ENCODE peak calls at places on chromosomes 7 and 10, in eight cellular contexts. One of them, this sample, is unnamed.

GRCh38 chr10:108911814-108912541 is 1011.3 kb downstream of the XPNPEP1 start:
- DNase-seq in neural crest cell: peak
- DNase-seq in fibroblast of pulmonary artery: peak
- DNase-seq in epithelial cell of esophagus: peak
- DNase-seq in lower leg skin: peak
- DNase-seq in ovary: peak
- DNase-seq in GM12878: no peak
- DNase-seq in fibroblast of mammary gland: peak
- DNase-seq in this sample: peak

GRCh38 chr7:29204491-29205281 is 10.1 kb downstream of the CHN2 start:
- DNase-seq in ovary: no peak
- DNase-seq in neural crest cell: no peak
- DNase-seq in fibroblast of pulmonary artery: no peak
- DNase-seq in lower leg skin: no peak
- DNase-seq in GM12878: no peak
- DNase-seq in fibroblast of mammary gland: no peak
- DNase-seq in epithelial cell of esophagus: no peak
- DNase-seq in this sample: no peak

GRCh38 chr10:30437039-30437781 is 3.2 kb downstream of the MAP3K8 start:
- DNase-seq in ovary: no peak
- DNase-seq in fibroblast of mammary gland: peak
- DNase-seq in lower leg skin: no peak
- DNase-seq in neural crest cell: no peak
- DNase-seq in fibroblast of pulmonary artery: peak
- DNase-seq in GM12878: no peak
- DNase-seq in epithelial cell of esophagus: peak
- DNase-seq in this sample: no peak

GRCh38 chr10:78634835-78635234 is 433.9 kb upstream of the ZMIZ1 start:
- DNase-seq in neural crest cell: no peak
- DNase-seq in GM12878: no peak
- DNase-seq in epithelial cell of esophagus: no peak
- DNase-seq in fibroblast of mammary gland: no peak
- DNase-seq in ovary: no peak
- DNase-seq in lower leg skin: no peak
- DNase-seq in fibroblast of pulmonary artery: peak
- DNase-seq in this sample: no peak

GRCh38 chr10:50988792-50989191 is 85.5 kb upstream of the PRKG1 start:
- DNase-seq in neural crest cell: no peak
- DNase-seq in fibroblast of mammary gland: peak
- DNase-seq in GM12878: no peak
- DNase-seq in lower leg skin: no peak
- DNase-seq in fibroblast of pulmonary artery: peak
- DNase-seq in epithelial cell of esophagus: no peak
- DNase-seq in ovary: no peak
- DNase-seq in this sample: peak

GRCh38 chr10:132270256-132270655 is 37.5 kb downstream of the STK32C start:
- DNase-seq in fibroblast of mammary gland: no peak
- DNase-seq in fibroblast of pulmonary artery: no peak
- DNase-seq in epithelial cell of esophagus: no peak
- DNase-seq in ovary: peak
- DNase-seq in lower leg skin: no peak
- DNase-seq in GM12878: no peak
- DNase-seq in neural crest cell: no peak
- DNase-seq in this sample: no peak

GRCh38 chr10:17220652-17221100 is 7.4 kb upstream of the VIM start:
- DNase-seq in lower leg skin: no peak
- DNase-seq in epithelial cell of esophagus: no peak
- DNase-seq in GM12878: no peak
- DNase-seq in fibroblast of mammary gland: peak
- DNase-seq in ovary: no peak
- DNase-seq in neural crest cell: no peak
- DNase-seq in fibroblast of pulmonary artery: no peak
- DNase-seq in this sample: no peak

GRCh38 chr7:6367701-6368211 is 80.0 kb downstream of the DAGLB start:
- DNase-seq in fibroblast of pulmonary artery: peak
- DNase-seq in GM12878: no peak
- DNase-seq in fibroblast of mammary gland: peak
- DNase-seq in ovary: no peak
- DNase-seq in neural crest cell: no peak
- DNase-seq in epithelial cell of esophagus: peak
- DNase-seq in lower leg skin: no peak
- DNase-seq in this sample: peak

GRCh38 chr7:146084086-146084485 is 32.5 kb upstream of the CNTNAP2 start:
- DNase-seq in neural crest cell: no peak
- DNase-seq in GM12878: no peak
- DNase-seq in epithelial cell of esophagus: no peak
- DNase-seq in fibroblast of pulmonary artery: no peak
- DNase-seq in lower leg skin: no peak
- DNase-seq in fibroblast of mammary gland: no peak
- DNase-seq in ovary: no peak
- DNase-seq in this sample: no peak

GRCh38 chr7:142542938-142543337 is 206.3 kb upstream of the PRSS1 start:
- DNase-seq in epithelial cell of esophagus: no peak
- DNase-seq in lower leg skin: no peak
- DNase-seq in neural crest cell: no peak
- DNase-seq in fibroblast of pulmonary artery: peak
- DNase-seq in ovary: no peak
- DNase-seq in GM12878: no peak
- DNase-seq in fibroblast of mammary gland: peak
- DNase-seq in this sample: peak

GRCh38 chr7:158356454-158356853 is 231.2 kb downstream of the PTPRN2 start:
- DNase-seq in ovary: no peak
- DNase-seq in fibroblast of pulmonary artery: no peak
- DNase-seq in fibroblast of mammary gland: no peak
- DNase-seq in GM12878: no peak
- DNase-seq in neural crest cell: no peak
- DNase-seq in lower leg skin: peak
- DNase-seq in epithelial cell of esophagus: no peak
- DNase-seq in this sample: no peak

GRCh38 chr7:158354861-158355260 is 232.8 kb downstream of the PTPRN2 start:
- DNase-seq in ovary: no peak
- DNase-seq in fibroblast of pulmonary artery: no peak
- DNase-seq in GM12878: no peak
- DNase-seq in neural crest cell: no peak
- DNase-seq in fibroblast of mammary gland: no peak
- DNase-seq in lower leg skin: no peak
- DNase-seq in epithelial cell of esophagus: no peak
- DNase-seq in this sample: no peak

GRCh38 chr7:158355456-158356065 is 232.1 kb downstream of the PTPRN2 start:
- DNase-seq in ovary: no peak
- DNase-seq in fibroblast of pulmonary artery: no peak
- DNase-seq in neural crest cell: peak
- DNase-seq in fibroblast of mammary gland: no peak
- DNase-seq in epithelial cell of esophagus: peak
- DNase-seq in lower leg skin: peak
- DNase-seq in GM12878: no peak
- DNase-seq in this sample: peak

GRCh38 chr7:158351481-158351880 is 236.1 kb downstream of the PTPRN2 start:
- DNase-seq in fibroblast of pulmonary artery: no peak
- DNase-seq in neural crest cell: no peak
- DNase-seq in ovary: peak
- DNase-seq in fibroblast of mammary gland: no peak
- DNase-seq in epithelial cell of esophagus: no peak
- DNase-seq in lower leg skin: peak
- DNase-seq in GM12878: no peak
- DNase-seq in this sample: no peak

DNA sequence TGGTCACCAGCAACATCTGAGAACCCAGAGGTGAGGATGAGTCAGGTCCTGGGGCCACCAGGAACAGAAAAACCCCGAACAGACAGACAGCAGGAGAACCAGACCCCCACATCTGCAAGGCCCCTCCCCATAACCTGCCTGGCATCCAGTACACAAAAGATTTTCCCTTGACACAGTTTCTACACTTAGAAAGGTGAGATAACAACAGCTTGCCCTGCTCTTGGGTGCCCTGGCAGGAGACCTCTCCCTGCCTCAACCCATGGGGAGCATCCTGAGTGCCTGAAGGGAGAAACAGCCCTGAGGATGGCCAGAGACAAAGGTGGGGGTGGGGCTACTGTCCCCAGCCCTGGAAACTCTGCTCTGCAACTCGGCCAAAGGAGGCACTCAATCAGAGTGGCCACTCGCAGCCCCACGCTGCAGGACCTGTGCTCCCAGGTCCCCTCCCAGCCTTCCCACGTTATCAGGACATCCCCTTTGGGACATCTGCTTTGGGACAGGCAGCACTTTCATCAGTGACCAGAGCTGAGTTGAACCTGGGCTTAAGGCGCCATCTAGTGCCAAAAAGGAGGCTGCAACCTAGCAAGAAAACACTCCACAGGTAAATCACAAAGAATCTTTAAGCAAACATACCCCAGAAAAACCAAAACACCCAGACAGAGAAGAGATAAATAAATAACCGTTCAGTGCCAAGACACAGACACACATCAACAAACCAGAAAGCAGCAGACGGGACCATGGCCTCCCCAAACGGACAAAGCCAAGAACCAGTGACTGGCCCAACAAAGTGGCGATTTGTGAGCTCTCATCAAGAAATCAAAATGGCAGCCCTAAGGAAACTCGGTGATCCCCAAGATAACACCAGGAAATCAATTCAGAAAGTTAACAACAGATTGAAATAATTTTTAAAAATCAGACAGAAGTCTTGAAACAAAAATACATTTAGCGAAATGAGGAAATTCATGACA is 233.7 kb downstream of the PTPRN2 start:
- DNase-seq in ovary: no peak
- DNase-seq in fibroblast of pulmonary artery: peak
- DNase-seq in lower leg skin: peak
- DNase-seq in fibroblast of mammary gland: peak
- DNase-seq in epithelial cell of esophagus: peak
- DNase-seq in GM12878: no peak
- DNase-seq in neural crest cell: peak
- DNase-seq in this sample: peak
- TF ChIP-seq CTCF in ovary: no peak
- TF ChIP-seq CTCF in fibroblast of pulmonary artery: peak
- TF ChIP-seq CTCF in lower leg skin: no peak
- TF ChIP-seq CTCF in fibroblast of mammary gland: peak
- TF ChIP-seq CTCF in epithelial cell of esophagus: peak
- TF ChIP-seq CTCF in GM12878: peak
- TF ChIP-seq CTCF in neural crest cell: peak
- TF ChIP-seq CTCF in this sample: peak

GRCh38 chr10:18599392-18599791 is 52.0 kb downstream of the NSUN6 start:
- DNase-seq in GM12878: no peak
- DNase-seq in fibroblast of mammary gland: no peak
- DNase-seq in neural crest cell: no peak
- DNase-seq in epithelial cell of esophagus: no peak
- DNase-seq in lower leg skin: no peak
- DNase-seq in fibroblast of pulmonary artery: no peak
- DNase-seq in ovary: no peak
- DNase-seq in this sample: no peak

GRCh38 chr10:18594574-18595156 is 56.7 kb downstream of the NSUN6 start:
- DNase-seq in fibroblast of mammary gland: peak
- DNase-seq in fibroblast of pulmonary artery: no peak
- DNase-seq in lower leg skin: no peak
- DNase-seq in GM12878: no peak
- DNase-seq in neural crest cell: no peak
- DNase-seq in epithelial cell of esophagus: peak
- DNase-seq in ovary: no peak
- DNase-seq in this sample: peak
- TF ChIP-seq CTCF in fibroblast of mammary gland: peak
- TF ChIP-seq CTCF in fibroblast of pulmonary artery: peak
- TF ChIP-seq CTCF in lower leg skin: no peak
- TF ChIP-seq CTCF in GM12878: peak
- TF ChIP-seq CTCF in neural crest cell: peak
- TF ChIP-seq CTCF in epithelial cell of esophagus: peak
- TF ChIP-seq CTCF in ovary: no peak
- TF ChIP-seq CTCF in this sample: no peak

DNA sequence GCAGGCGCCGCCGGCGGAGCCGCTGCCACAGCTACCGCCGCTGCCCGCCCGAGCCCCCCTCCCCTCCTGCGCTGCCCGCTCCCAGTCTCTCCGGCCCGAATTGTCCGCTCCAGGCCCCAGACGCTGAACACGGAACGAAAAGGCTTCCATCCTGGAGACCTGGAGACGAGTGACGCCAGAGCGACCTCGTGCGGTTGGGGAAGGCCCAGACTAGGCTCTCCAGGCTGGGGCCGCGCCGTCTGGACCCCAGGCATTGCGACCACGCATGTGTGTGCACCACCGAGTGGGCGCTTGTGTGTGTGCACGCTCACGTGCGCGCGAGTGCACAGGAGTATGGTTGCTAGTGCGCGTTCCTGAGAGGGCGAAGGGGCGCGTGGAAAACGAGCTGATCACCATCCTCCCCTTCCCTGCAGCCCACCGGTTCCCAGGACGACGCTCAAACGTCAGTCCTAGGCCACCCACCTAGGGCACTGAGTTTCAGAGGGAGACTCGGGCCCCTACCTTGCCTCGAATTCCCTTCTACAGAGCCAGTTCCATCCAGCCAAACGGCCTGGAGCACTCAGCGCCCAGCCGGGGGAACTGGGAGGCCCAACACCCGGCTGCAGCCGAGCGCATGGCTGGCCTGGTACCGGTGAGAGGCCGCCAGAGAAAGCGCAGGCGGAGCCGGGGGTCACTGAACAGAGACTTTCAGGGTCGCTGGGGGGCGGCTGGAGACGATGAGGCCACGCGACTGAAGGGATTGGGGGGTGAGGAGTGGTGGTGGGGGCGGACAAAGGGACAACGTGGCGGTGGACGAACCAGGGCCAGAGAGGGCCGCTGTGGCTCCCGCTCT is 11.6 kb downstream of the LBX1 start:
- DNase-seq in neural crest cell: peak
- DNase-seq in epithelial cell of esophagus: peak
- DNase-seq in fibroblast of pulmonary artery: peak
- DNase-seq in GM12878: no peak
- DNase-seq in fibroblast of mammary gland: peak
- DNase-seq in ovary: no peak
- DNase-seq in lower leg skin: no peak
- DNase-seq in this sample: no peak
- TF ChIP-seq CTCF in neural crest cell: peak
- TF ChIP-seq CTCF in epithelial cell of esophagus: peak
- TF ChIP-seq CTCF in fibroblast of pulmonary artery: peak
- TF ChIP-seq CTCF in GM12878: no peak
- TF ChIP-seq CTCF in fibroblast of mammary gland: no peak
- TF ChIP-seq CTCF in ovary: no peak
- TF ChIP-seq CTCF in lower leg skin: no peak
- TF ChIP-seq CTCF in this sample: no peak

GRCh38 chr10:14328881-14329280 is 1.8 kb downstream of the FRMD4A start:
- DNase-seq in GM12878: no peak
- DNase-seq in lower leg skin: no peak
- DNase-seq in ovary: no peak
- DNase-seq in epithelial cell of esophagus: no peak
- DNase-seq in fibroblast of mammary gland: no peak
- DNase-seq in neural crest cell: no peak
- DNase-seq in fibroblast of pulmonary artery: no peak
- DNase-seq in this sample: no peak

GRCh38 chr10:14326581-14326980 is 4.1 kb downstream of the FRMD4A start:
- DNase-seq in neural crest cell: no peak
- DNase-seq in ovary: no peak
- DNase-seq in fibroblast of mammary gland: no peak
- DNase-seq in GM12878: no peak
- DNase-seq in lower leg skin: no peak
- DNase-seq in epithelial cell of esophagus: no peak
- DNase-seq in fibroblast of pulmonary artery: no peak
- DNase-seq in this sample: no peak

GRCh38 chr10:14327535-14327934 is 3.2 kb downstream of the FRMD4A start:
- DNase-seq in GM12878: no peak
- DNase-seq in neural crest cell: no peak
- DNase-seq in ovary: no peak
- DNase-seq in fibroblast of mammary gland: no peak
- DNase-seq in fibroblast of pulmonary artery: no peak
- DNase-seq in lower leg skin: no peak
- DNase-seq in epithelial cell of esophagus: no peak
- DNase-seq in this sample: no peak

GRCh38 chr10:14322531-14322930 is 8.2 kb downstream of the FRMD4A start:
- DNase-seq in lower leg skin: no peak
- DNase-seq in fibroblast of mammary gland: no peak
- DNase-seq in neural crest cell: no peak
- DNase-seq in GM12878: no peak
- DNase-seq in ovary: no peak
- DNase-seq in epithelial cell of esophagus: no peak
- DNase-seq in fibroblast of pulmonary artery: no peak
- DNase-seq in this sample: no peak

GRCh38 chr10:14325325-14325955 is 5.3 kb downstream of the FRMD4A start:
- DNase-seq in fibroblast of pulmonary artery: peak
- DNase-seq in lower leg skin: no peak
- DNase-seq in ovary: peak
- DNase-seq in neural crest cell: peak
- DNase-seq in fibroblast of mammary gland: peak
- DNase-seq in epithelial cell of esophagus: peak
- DNase-seq in GM12878: no peak
- DNase-seq in this sample: peak
- TF ChIP-seq CTCF in fibroblast of pulmonary artery: peak
- TF ChIP-seq CTCF in lower leg skin: no peak
- TF ChIP-seq CTCF in ovary: no peak
- TF ChIP-seq CTCF in neural crest cell: peak
- TF ChIP-seq CTCF in fibroblast of mammary gland: peak
- TF ChIP-seq CTCF in epithelial cell of esophagus: peak
- TF ChIP-seq CTCF in GM12878: peak
- TF ChIP-seq CTCF in this sample: peak